ENCODE peak calls at places on chromosomes 3 and 15, in four cellular contexts. D is HCT116, O is HAP-1, T is A673. Y is an unnamed sample. For H3K4me1 and H3K36me3, the result is how much of the 10 kb centered on the place peaks cover.

GRCh38 chr15:77630956-77631789 is 1.5 kb downstream of the LINGO1 start:
- DNase-seq in T (no peak), O (no peak), D (no peak), Y (no peak)

GRCh38 chr3:29922990-29923746 is 642.3 kb downstream of the RBMS3 start:
- DNase-seq in T (no peak), O (no peak), D (peak), Y (peak)

GRCh38 chr3:157865449-157865862 is 240.8 kb downstream of the SHOX2 start:
- DNase-seq in D (peak), O (peak), T (peak), Y (no peak)

GRCh38 chr3:40583691-40584090 is 58.9 kb downstream of the ZNF621 start:
- DNase-seq in D (no peak), T (no peak), O (no peak), Y (no peak)

GRCh38 chr3:17745301-17745700 is 2.9 kb upstream of the TBC1D5 start:
- DNase-seq in T (no peak), D (no peak), O (no peak), Y (no peak)

GRCh38 chr3:197555281-197556261 is at the start of gene BDH1:
- DNase-seq in D (no peak), O (peak), T (peak), Y (peak)

GRCh38 chr3:104696470-104696869 is 670.2 kb upstream of the ALCAM start:
- DNase-seq in D (no peak), T (no peak), O (no peak), Y (no peak)

GRCh38 chr3:29914861-29915524 is 634.1 kb downstream of the RBMS3 start:
- DNase-seq in D (peak), T (peak), O (no peak), Y (peak)

GRCh38 chr15:90131848-90132247 is 29.6 kb upstream of the IDH2 start:
- DNase-seq in D (no peak), O (no peak), T (no peak), Y (no peak)

GRCh38 chr3:179688847-179689246 is 36.0 kb downstream of the USP13 start:
- DNase-seq in O (no peak), T (no peak), D (no peak), Y (no peak)

GRCh38 chr3:12328132-12328915 is 39.5 kb downstream of the PPARG start:
- DNase-seq in T (no peak), O (no peak), D (no peak), Y (no peak)

GRCh38 chr3:138460536-138461205 is 26.3 kb downstream of the ESYT3 start:
- DNase-seq in T (no peak), O (no peak), D (no peak), Y (no peak)

GRCh38 chr15:39774688-39775267 is 7.9 kb downstream of the FSIP1 start:
- DNase-seq in O (no peak), T (no peak), D (no peak), Y (no peak)

GRCh38 chr3:72345237-72345878 is 502.9 kb downstream of the SHQ1 start:
- DNase-seq in D (no peak), T (no peak), O (no peak), Y (peak)

GRCh38 chr3:74009961-74010859 is 385.5 kb upstream of the PDZRN3 start:
- DNase-seq in O (peak), D (no peak), T (no peak), Y (no peak)

GRCh38 chr3:133376805-133377204 is 23.1 kb upstream of the BFSP2 start:
- DNase-seq in O (no peak), D (no peak), T (peak), Y (no peak)

GRCh38 chr15:93118904-93119303 is 29.9 kb upstream of the RGMA start:
- DNase-seq in D (no peak), T (no peak), O (no peak), Y (no peak)

GRCh38 chr3:126117786-126118185 is 33.9 kb upstream of the SLC41A3 start:
- DNase-seq in T (no peak), O (no peak), D (no peak), Y (peak)

GRCh38 chr3:81666502-81667121 is 94.8 kb downstream of the GBE1 start:
- DNase-seq in O (peak), D (no peak), T (peak), Y (peak)

GRCh38 chr3:15063238-15063637 is 1.9 kb downstream of the MRPS25 start:
- DNase-seq in T (no peak), O (no peak), D (no peak), Y (no peak)

GRCh38 chr3:14297784-14298236 is 104.6 kb upstream of the SLC6A6 start:
- DNase-seq in O (no peak), D (no peak), T (peak), Y (no peak)

GRCh38 chr3:195337747-195338146 is 66.8 kb upstream of the XXYLT1 start:
- DNase-seq in O (no peak), T (no peak), D (no peak), Y (no peak)

GRCh38 chr3:58336135-58336882 is 3.6 kb downstream of the PXK start:
- DNase-seq in T (no peak), O (no peak), D (no peak), Y (peak)

GRCh38 chr3:146052046-146052790 is 108.8 kb downstream of the PLOD2 start:
- DNase-seq in O (no peak), D (no peak), T (no peak), Y (no peak)

GRCh38 chr3:41265823-41266273 is 66.5 kb downstream of the CTNNB1 start:
- DNase-seq in T (no peak), O (no peak), D (no peak), Y (peak)

DNA sequence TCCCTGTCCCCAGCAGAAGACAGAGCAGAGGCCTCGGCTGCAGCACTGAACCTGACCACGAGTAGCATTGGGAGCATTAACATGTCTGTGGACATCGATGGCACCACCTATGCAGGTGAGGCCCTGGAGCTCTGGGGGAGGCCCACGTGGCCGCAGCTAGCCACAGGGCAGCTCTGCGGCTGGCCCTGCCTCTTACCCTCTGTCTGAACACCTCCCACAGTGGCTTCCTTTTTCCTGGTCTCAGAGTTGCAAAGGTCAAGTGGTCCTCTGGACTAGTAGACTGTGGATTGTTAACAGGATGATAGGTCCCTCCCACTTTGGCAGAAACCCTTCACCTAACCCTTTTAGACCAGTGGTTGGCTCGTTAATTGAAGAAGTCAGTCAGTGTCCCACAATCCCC is 22.5 kb upstream of the CLK3 start:
- DNase-seq in D (no peak), O (no peak), T (no peak), Y (no peak)
- H3K4me1 ChIP-seq in D (under half), O (under half), T (under half), Y (under half)

GRCh38 chr3:134694445-134694844 is 43.6 kb upstream of the KY start:
- DNase-seq in D (no peak), O (no peak), T (no peak), Y (no peak)
- H3K36me3 ChIP-seq in D (under half), O (under half), T (under half), Y (under half)

DNA sequence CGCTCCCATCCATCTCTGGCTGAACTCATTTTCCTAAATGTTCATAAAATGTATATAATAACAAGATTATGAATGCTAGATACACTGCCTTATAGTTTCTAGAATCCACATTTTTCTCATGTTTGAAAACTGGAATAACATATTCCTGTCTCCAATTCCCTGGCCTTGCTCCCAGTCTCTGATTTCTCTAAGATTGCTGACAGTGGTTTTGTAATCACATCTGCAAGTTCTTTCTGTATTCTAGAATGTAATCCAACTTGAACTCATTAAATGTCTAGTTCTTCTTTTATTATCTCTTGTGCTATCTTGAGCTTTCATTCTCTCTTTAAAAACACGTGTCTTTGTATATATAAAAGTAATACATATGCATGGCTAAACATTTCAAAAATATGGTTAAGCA is 215.2 kb upstream of the ADAMTS9 start:
- DNase-seq in D (no peak), O (no peak), T (no peak), Y (no peak)
- H3K4me1 ChIP-seq in D (under half), O (under half), T (under half), Y (under half)

GRCh38 chr3:52678265-52678927 is 7.3 kb downstream of the PBRM1 start:
- DNase-seq in D (no peak), O (no peak), T (no peak), Y (no peak)

GRCh38 chr3:52682016-52682415 is 3.7 kb downstream of the PBRM1 start:
- DNase-seq in D (peak), T (no peak), O (peak), Y (no peak)

GRCh38 chr3:52681610-52682009 is 4.1 kb downstream of the PBRM1 start:
- DNase-seq in T (no peak), D (no peak), O (no peak), Y (no peak)

GRCh38 chr3:52679811-52680210 is 5.9 kb downstream of the PBRM1 start:
- DNase-seq in T (no peak), O (no peak), D (no peak), Y (no peak)

DNA sequence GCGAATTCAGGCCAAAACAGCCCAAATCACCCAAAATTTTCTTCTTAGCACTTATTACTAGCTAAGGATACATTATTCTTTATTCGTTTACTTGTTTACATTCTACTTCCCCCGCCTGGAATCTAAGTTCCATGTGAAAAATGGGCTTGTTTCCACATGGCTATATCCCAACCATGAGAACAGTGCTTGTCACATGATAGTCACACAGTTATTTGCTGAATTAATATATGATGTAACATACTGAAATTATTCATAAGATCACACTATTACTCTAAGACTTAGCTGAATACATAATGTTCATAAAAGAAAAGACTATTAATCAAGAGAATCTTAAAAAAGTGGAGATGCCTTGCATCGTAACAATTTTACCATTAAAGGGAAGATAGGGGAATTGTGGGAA is 6.6 kb downstream of the PBRM1 start:
- DNase-seq in D (no peak), T (peak), O (no peak), Y (no peak)
- H3K36me3 ChIP-seq in D (under half), T (under half), O (under half), Y (half or more)

DNA sequence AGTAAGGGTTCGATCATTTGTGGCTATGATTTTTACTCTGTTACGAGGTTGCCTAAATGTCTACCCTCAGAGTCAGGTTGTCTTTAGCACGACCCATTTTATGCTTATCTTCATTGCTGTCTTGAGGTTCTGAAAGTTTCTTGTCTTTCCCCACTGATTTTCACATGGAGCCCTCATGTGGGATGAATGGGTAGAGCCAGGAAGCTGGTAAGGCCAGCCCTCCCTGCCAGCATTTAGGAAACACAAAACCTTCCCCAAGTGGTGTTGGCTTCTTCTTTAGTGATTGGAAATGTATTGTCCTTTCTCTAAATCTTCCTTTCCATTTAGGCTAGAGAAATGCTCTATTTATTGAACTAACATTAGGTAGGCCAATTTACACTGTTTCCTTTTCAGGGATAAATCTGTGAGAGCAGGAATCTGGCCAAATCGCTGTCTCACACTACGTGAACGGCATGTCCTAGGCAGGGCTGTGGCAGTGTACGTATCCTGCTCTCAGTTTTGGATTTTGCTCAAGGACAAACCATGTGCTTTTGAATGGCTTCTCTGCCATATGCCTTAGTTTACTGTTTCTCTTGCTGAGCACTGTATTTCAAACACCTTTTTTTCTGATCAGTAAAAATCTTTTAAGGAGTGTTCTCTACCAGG is 43.7 kb downstream of the MYZAP start:
- DNase-seq in O (no peak), T (no peak), D (no peak), Y (no peak)
- H3K4me1 ChIP-seq in O (under half), T (under half), D (under half), Y (under half)

GRCh38 chr15:99117563-99118257 is 12.8 kb downstream of the SYNM start:
- DNase-seq in T (no peak), O (no peak), D (no peak), Y (no peak)

GRCh38 chr15:99113547-99114271 is 8.8 kb downstream of the SYNM start:
- DNase-seq in O (no peak), T (no peak), D (no peak), Y (no peak)

GRCh38 chr15:99117111-99117510 is 12.2 kb downstream of the SYNM start:
- DNase-seq in T (no peak), D (no peak), O (no peak), Y (no peak)

GRCh38 chr15:99114511-99115299 is 9.8 kb downstream of the SYNM start:
- DNase-seq in T (no peak), O (no peak), D (no peak), Y (no peak)

GRCh38 chr15:99115300-99116215 is 10.7 kb downstream of the SYNM start:
- DNase-seq in T (no peak), O (no peak), D (no peak), Y (no peak)
- H3K36me3 ChIP-seq in T (under half), O (under half), D (under half), Y (half or more)

DNA sequence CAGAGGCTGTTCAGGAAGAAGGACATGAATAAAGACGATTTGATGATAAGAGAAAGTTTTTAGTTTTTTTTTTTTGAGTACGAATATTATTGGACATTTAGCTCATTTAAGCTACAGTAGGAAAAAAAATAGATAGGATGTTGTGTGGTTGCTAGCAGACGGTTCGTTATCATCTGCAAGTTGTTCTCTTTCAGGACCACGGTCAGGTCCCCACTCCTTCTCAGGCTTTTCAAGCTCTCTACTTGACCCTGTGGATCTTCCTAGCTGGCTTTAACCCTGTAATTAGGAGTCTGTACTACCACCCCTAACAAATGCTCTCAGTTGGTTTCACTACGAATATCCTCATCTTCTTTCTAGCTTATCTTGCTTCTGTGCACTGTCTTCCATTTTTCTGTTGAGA is 1.1 kb downstream of the KCNH8 start:
- DNase-seq in T (peak), O (peak), D (no peak), Y (no peak)
- H3K4me1 ChIP-seq in T (under half), O (under half), D (under half), Y (under half)

GRCh38 chr15:66497502-66498455 is at the start of gene SNAPC5:
- DNase-seq in O (peak), D (peak), T (peak), Y (peak)
- H3K36me3 ChIP-seq in O (half or more), D (half or more), T (half or more), Y (half or more)